ENCODE peak calls at places on chromosomes 11 and 22, in six cellular contexts. E, I, X, P, C and H are unnamed samples.
A peak's percentile ranks its signal among the peaks of the same experiment; 100 is the strongest.

GRCh38 chr22:48675828-48676145 is 1151.9 kb downstream of the BRD1 start:
- DNase-seq in E (no peak), I (no peak), X (no peak), P (no peak), C (no peak), H (no peak)

GRCh38 chr11:57277845-57278720 is 41.0 kb upstream of the APLNR start:
- DNase-seq in E (peak; percentile 92), I (no peak), X (peak; percentile 43), P (peak; percentile 68), C (no peak), H (peak; percentile 77)

GRCh38 chr11:2994336-2994730 is 2.2 kb upstream of the NAP1L4 start:
- DNase-seq in E (no peak), I (no peak), X (no peak), P (peak; percentile 56), C (no peak), H (no peak)

GRCh38 chr11:2522636-2523255 is 77.9 kb downstream of the KCNQ1 start:
- DNase-seq in E (no peak), I (no peak), X (no peak), P (peak; percentile 69), C (no peak), H (no peak)

GRCh38 chr22:46360891-46361290 is 25.4 kb downstream of the TRMU start:
- DNase-seq in E (no peak), I (no peak), X (no peak), P (no peak), C (no peak), H (no peak)

GRCh38 chr11:75262961-75263852 is 22.6 kb downstream of the TPBGL start:
- DNase-seq in E (no peak), I (no peak), X (no peak), P (no peak), C (no peak), H (no peak)

GRCh38 chr11:1869427-1870325 is 16.8 kb downstream of the LSP1 start:
- DNase-seq in E (no peak), I (no peak), X (no peak), P (no peak), C (no peak), H (no peak)

GRCh38 chr11:23112987-23113886 is 253.0 kb upstream of the CCDC179 start:
- DNase-seq in E (peak; percentile 75), I (peak; percentile 42), X (no peak), P (peak; percentile 44), C (no peak), H (peak; percentile 91)

GRCh38 chr22:45892681-45893461 is 84.1 kb downstream of the WNT7B start:
- DNase-seq in E (no peak), I (no peak), X (no peak), P (no peak), C (no peak), H (no peak)

DNA sequence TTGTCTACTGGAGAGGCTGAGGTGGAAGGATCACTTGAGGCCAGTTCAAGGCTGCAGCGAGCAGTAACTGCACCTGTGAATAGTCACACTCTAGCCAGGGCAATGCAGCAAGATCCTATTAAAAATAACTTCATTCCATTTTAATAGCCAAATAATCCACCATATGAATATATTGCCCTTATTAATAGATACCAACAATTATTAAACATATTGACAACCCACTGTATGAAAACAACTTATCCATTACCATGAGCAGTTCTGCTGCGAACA is 10.4 kb downstream of the GATD1 start:
- DNase-seq in E (no peak), I (no peak), X (no peak), P (no peak), C (no peak), H (no peak)
- H3K36me3 ChIP-seq in E (peaks cover 16% of the 10 kb centered on the region), I (peaks cover 8% of the 10 kb centered on the region), X (peaks cover 16% of the 10 kb centered on the region), P (peaks cover 28% of the 10 kb centered on the region), C (peaks cover 37% of the 10 kb centered on the region), H (peaks cover 15% of the 10 kb centered on the region)

GRCh38 chr11:129720156-129720555 is 95.5 kb upstream of the TMEM45B start:
- DNase-seq in E (no peak), I (no peak), X (no peak), P (no peak), C (no peak), H (no peak)

GRCh38 chr11:129720994-129721393 is 94.7 kb upstream of the TMEM45B start:
- DNase-seq in E (no peak), I (no peak), X (no peak), P (no peak), C (no peak), H (no peak)

GRCh38 chr11:129721685-129722084 is 94.0 kb upstream of the TMEM45B start:
- DNase-seq in E (no peak), I (no peak), X (no peak), P (no peak), C (no peak), H (no peak)

GRCh38 chr11:129722529-129722928 is 93.1 kb upstream of the TMEM45B start:
- DNase-seq in E (no peak), I (no peak), X (no peak), P (no peak), C (no peak), H (no peak)

GRCh38 chr11:129719037-129719436 is 96.6 kb upstream of the TMEM45B start:
- DNase-seq in E (no peak), I (no peak), X (no peak), P (no peak), C (no peak), H (no peak)
- H3K4me3 ChIP-seq in E (no peak overlapping the region), I (no peak overlapping the region), X (no peak overlapping the region), P (no peak overlapping the region), C (no peak overlapping the region), H (no peak overlapping the region)

GRCh38 chr22:19467912-19468311 is 11.1 kb downstream of the UFD1 start:
- DNase-seq in E (no peak), I (no peak), X (no peak), P (no peak), C (no peak), H (no peak)
- H3K36me3 ChIP-seq in E (peaks cover 21% of the 10 kb centered on the region), I (peaks cover 7% of the 10 kb centered on the region), X (peaks cover 30% of the 10 kb centered on the region), P (peaks cover 63% of the 10 kb centered on the region), C (peaks cover 39% of the 10 kb centered on the region), H (peaks cover 41% of the 10 kb centered on the region)

GRCh38 chr11:30583505-30584280 is 2.5 kb downstream of the MPPED2 start:
- DNase-seq in E (peak; percentile 60), I (no peak), X (no peak), P (peak; percentile 39), C (no peak), H (no peak)

GRCh38 chr11:30581646-30582045 is 4.5 kb downstream of the MPPED2 start:
- DNase-seq in E (no peak), I (no peak), X (no peak), P (no peak), C (no peak), H (no peak)

GRCh38 chr11:30585067-30585891 is 874 bp downstream of the MPPED2 start:
- DNase-seq in E (peak; percentile 26), I (no peak), X (no peak), P (peak; percentile 84), C (no peak), H (no peak)

GRCh38 chr11:30579348-30579747 is 6.8 kb downstream of the MPPED2 start:
- DNase-seq in E (no peak), I (no peak), X (no peak), P (no peak), C (no peak), H (no peak)

DNA sequence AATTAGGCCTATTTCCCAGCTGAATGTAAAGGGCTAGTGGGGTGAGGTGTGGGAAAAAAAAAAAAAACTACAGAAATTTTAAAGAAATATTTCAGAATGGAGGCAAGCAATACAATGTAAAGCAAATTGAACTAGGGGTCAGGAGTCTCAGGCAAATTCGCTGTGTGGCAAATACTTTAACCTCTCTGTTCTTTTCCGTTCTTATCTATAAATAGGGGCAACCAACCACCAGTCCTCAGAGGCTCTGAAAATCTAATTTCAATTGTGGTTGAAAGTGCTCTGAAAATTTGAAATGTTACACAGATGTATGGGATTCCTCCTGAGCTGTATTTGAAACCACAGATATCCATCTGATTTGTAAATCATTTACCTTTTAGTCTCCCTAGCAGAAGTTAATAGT is 6.4 kb downstream of the MPPED2 start:
- DNase-seq in E (no peak), I (no peak), X (no peak), P (no peak), C (no peak), H (no peak)
- H3K4me3 ChIP-seq in E (no peak overlapping the region), I (no peak overlapping the region), X (no peak overlapping the region), P (no peak overlapping the region), C (no peak overlapping the region), H (no peak overlapping the region)

DNA sequence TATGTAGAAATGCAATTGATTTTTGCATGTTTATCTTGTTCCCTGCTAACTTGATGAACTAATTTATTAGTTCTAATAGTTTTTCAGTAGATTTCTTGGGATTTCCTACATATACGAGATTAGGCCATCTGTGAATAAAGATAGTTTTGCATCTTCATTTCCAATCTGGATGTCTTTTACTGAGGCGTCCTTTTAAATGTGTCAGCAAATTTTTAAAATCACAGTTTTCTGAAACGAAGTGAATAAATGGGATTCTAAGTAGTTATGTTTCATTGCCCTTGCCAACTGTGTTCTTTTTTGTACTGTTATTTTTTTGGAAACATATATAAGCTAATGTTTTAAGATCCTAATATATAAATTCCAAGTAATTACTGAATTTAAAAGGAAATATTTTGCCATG is 50.0 kb downstream of the CYP2R1 start:
- DNase-seq in E (no peak), I (no peak), X (no peak), P (no peak), C (no peak), H (no peak)
- H3K36me3 ChIP-seq in E (no peaks in the 10 kb centered on the region), I (no peaks in the 10 kb centered on the region), X (no peaks in the 10 kb centered on the region), P (no peaks in the 10 kb centered on the region), C (no peaks in the 10 kb centered on the region), H (no peaks in the 10 kb centered on the region)

DNA sequence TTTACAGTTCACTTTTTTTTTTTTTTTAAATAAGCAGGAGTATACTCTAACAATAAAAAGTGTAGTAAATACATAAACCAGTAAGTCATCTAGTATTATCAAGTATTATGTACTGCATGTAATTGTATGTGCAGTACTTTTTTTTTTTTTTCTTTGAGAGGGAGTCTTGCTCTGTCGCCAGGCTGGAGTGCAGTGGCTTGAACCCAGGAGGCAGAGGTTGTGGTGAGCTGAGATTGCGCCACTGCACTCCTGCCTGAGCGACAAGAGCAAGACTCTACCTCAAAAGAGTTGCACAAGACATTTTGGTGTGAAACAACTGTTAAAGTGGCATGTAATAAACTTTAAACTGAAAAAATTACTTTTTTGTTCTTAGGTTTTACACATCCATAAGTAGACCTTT is 16.7 kb downstream of the BCL2L13 start:
- DNase-seq in E (no peak), I (no peak), X (no peak), P (no peak), C (no peak), H (no peak)
- H3K4me3 ChIP-seq in E (no peak overlapping the region), I (no peak overlapping the region), X (no peak overlapping the region), P (no peak overlapping the region), C (no peak overlapping the region), H (no peak overlapping the region)

DNA sequence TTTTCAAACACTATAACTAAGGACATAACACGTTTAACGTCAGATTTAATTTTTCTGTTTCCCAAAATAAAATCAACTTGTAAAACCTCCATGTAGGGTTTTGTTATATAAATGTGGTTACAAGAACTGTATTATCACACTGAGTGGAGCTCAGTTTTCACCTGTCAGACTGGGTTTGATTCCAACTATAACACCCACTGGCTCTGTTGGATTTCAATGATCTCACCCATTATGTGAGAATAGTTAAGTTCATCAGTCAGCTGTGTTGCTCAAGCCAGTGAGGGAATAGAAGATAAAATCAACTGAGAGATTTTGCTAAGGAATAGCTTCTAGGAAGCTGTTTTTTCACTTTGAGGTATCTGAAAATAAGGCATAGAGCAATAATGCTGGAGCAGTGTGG is 5.1 kb upstream of the OR52R1 start:
- DNase-seq in E (no peak), I (no peak), X (no peak), P (no peak), C (no peak), H (no peak)
- H3K36me3 ChIP-seq in E (no peaks in the 10 kb centered on the region), I (no peaks in the 10 kb centered on the region), X (no peaks in the 10 kb centered on the region), P (no peaks in the 10 kb centered on the region), C (no peaks in the 10 kb centered on the region), H (no peaks in the 10 kb centered on the region)